ENCODE peak calls at places on chromosome 2, in four cellular contexts. U is PC-3, N is A549, P is astrocyte. Y is an unnamed sample.

GRCh38 chr2:99926986-99927385 is 215.4 kb downstream of the AFF3 start:
- DNase-seq in U (no peak), N (no peak), P (peak), Y (no peak)

GRCh38 chr2:27943138-27943537 is 52.6 kb downstream of the BABAM2 start:
- DNase-seq in U (no peak), N (no peak), P (no peak), Y (no peak)

GRCh38 chr2:51387235-51387634 is 355.3 kb upstream of the NRXN1 start:
- DNase-seq in U (no peak), N (no peak), P (peak), Y (no peak)

GRCh38 chr2:238669581-238670340 is 178.1 kb upstream of the TWIST2 start:
- DNase-seq in U (no peak), N (no peak), P (peak), Y (no peak)

GRCh38 chr2:8564475-8564874 is 117.4 kb upstream of the ID2 start:
- DNase-seq in U (no peak), N (no peak), P (no peak), Y (no peak)

GRCh38 chr2:100561191-100561590 is 1.6 kb upstream of the PDCL3 start:
- DNase-seq in U (peak), N (no peak), P (no peak), Y (no peak)

GRCh38 chr2:38377501-38378258 is 607 bp upstream of the ATL2 start:
- DNase-seq in U (peak), N (peak), P (peak), Y (peak)

GRCh38 chr2:20172273-20173052 is 52.5 kb downstream of the SDC1 start:
- DNase-seq in U (no peak), N (no peak), P (no peak), Y (no peak)

GRCh38 chr2:1140389-1141003 is 189.8 kb downstream of the SNTG2 start:
- DNase-seq in U (peak), N (peak), P (no peak), Y (no peak)

GRCh38 chr2:134365356-134365755 is 111.5 kb downstream of the MGAT5 start:
- DNase-seq in U (peak), N (peak), P (no peak), Y (no peak)

GRCh38 chr2:168174761-168175160 is 72.6 kb downstream of the STK39 start:
- DNase-seq in U (no peak), N (no peak), P (no peak), Y (no peak)

GRCh38 chr2:39008663-39009062 is 112.2 kb downstream of the SOS1 start:
- DNase-seq in U (no peak), N (no peak), P (peak), Y (no peak)

GRCh38 chr2:127196998-127197397 is 23.1 kb downstream of the CYP27C1 start:
- DNase-seq in U (peak), N (peak), P (no peak), Y (peak)

GRCh38 chr2:74882299-74882687 is 48.4 kb downstream of the HK2 start:
- DNase-seq in U (no peak), N (no peak), P (no peak), Y (no peak)

GRCh38 chr2:134141598-134142340 is 112.1 kb upstream of the MGAT5 start:
- DNase-seq in U (no peak), N (no peak), P (no peak), Y (no peak)

GRCh38 chr2:233281553-233281952 is 26.1 kb upstream of the SAG start:
- DNase-seq in U (no peak), N (no peak), P (no peak), Y (no peak)

GRCh38 chr2:86370579-86370978 is 33.2 kb upstream of the REEP1 start:
- DNase-seq in U (no peak), N (no peak), P (no peak), Y (no peak)

GRCh38 chr2:105183555-105184323 is 57.8 kb upstream of the GPR45 start:
- DNase-seq in U (no peak), N (no peak), P (no peak), Y (no peak)

GRCh38 chr2:101833890-101834523 is 136.5 kb downstream of the MAP4K4 start:
- DNase-seq in U (no peak), N (no peak), P (no peak), Y (no peak)

GRCh38 chr2:25420820-25421237 is 79.1 kb upstream of the DNMT3A start:
- DNase-seq in U (no peak), N (no peak), P (no peak), Y (no peak)

GRCh38 chr2:11851881-11852280 is 105.4 kb downstream of the LPIN1 start:
- DNase-seq in U (no peak), N (no peak), P (no peak), Y (no peak)

GRCh38 chr2:9970386-9971044 is 19.0 kb downstream of the GRHL1 start:
- DNase-seq in U (no peak), N (no peak), P (no peak), Y (no peak)

GRCh38 chr2:70706026-70706795 is 61.8 kb downstream of the ADD2 start:
- DNase-seq in U (no peak), N (no peak), P (no peak), Y (no peak)

GRCh38 chr2:232488097-232488711 is 570 bp upstream of the ECEL1 start:
- DNase-seq in U (no peak), N (no peak), P (no peak), Y (no peak)

GRCh38 chr2:197596751-197597150 is 78.6 kb downstream of the RFTN2 start:
- DNase-seq in U (no peak), N (no peak), P (no peak), Y (no peak)

GRCh38 chr2:220165401-220165800 is 538.0 kb downstream of the SLC4A3 start:
- DNase-seq in U (peak), N (peak), P (no peak), Y (peak)

GRCh38 chr2:1300284-1300683 is 113.0 kb upstream of the TPO start:
- DNase-seq in U (no peak), N (no peak), P (no peak), Y (no peak)

GRCh38 chr2:174059875-174060226 is 94.7 kb upstream of the SP3 start:
- DNase-seq in U (peak), N (no peak), P (peak), Y (peak)

GRCh38 chr2:41735446-41735845 is 312.4 kb upstream of the PKDCC start:
- DNase-seq in U (no peak), N (peak), P (no peak), Y (peak)

GRCh38 chr2:123165616-123166015 is 859.5 kb upstream of the CNTNAP5 start:
- DNase-seq in U (no peak), N (no peak), P (no peak), Y (no peak)

GRCh38 chr2:236284208-236284607 is 20.0 kb upstream of the ASB18 start:
- DNase-seq in U (no peak), N (no peak), P (no peak), Y (no peak)

GRCh38 chr2:10911291-10912075 is at the start of gene KCNF1:
- DNase-seq in U (peak), N (peak), P (peak), Y (peak)

GRCh38 chr2:233436691-233437438 is 82.6 kb downstream of the DGKD start:
- DNase-seq in U (no peak), N (no peak), P (no peak), Y (no peak)

GRCh38 chr2:182416191-182416590 is 10.6 kb downstream of the PDE1A start:
- DNase-seq in U (no peak), N (no peak), P (no peak), Y (no peak)

GRCh38 chr2:162795312-162795711 is 43.3 kb downstream of the KCNH7 start:
- DNase-seq in U (peak), N (peak), P (no peak), Y (no peak)

GRCh38 chr2:220847587-220847986 is 724.5 kb downstream of the EPHA4 start:
- DNase-seq in U (peak), N (peak), P (peak), Y (peak)

GRCh38 chr2:119402106-119402505 is 29.5 kb upstream of the TMEM37 start:
- DNase-seq in U (no peak), N (no peak), P (no peak), Y (no peak)

GRCh38 chr2:179277429-179278196 is 13.0 kb upstream of the SESTD1 start:
- DNase-seq in U (no peak), N (no peak), P (no peak), Y (no peak)

GRCh38 chr2:179275280-179276013 is 10.8 kb upstream of the SESTD1 start:
- DNase-seq in U (no peak), N (peak), P (no peak), Y (no peak)

GRCh38 chr2:179273461-179273962 is 8.9 kb upstream of the SESTD1 start:
- DNase-seq in U (no peak), N (no peak), P (no peak), Y (no peak)

GRCh38 chr2:179272406-179273192 is 8.0 kb upstream of the SESTD1 start:
- DNase-seq in U (peak), N (peak), P (peak), Y (peak)

DNA sequence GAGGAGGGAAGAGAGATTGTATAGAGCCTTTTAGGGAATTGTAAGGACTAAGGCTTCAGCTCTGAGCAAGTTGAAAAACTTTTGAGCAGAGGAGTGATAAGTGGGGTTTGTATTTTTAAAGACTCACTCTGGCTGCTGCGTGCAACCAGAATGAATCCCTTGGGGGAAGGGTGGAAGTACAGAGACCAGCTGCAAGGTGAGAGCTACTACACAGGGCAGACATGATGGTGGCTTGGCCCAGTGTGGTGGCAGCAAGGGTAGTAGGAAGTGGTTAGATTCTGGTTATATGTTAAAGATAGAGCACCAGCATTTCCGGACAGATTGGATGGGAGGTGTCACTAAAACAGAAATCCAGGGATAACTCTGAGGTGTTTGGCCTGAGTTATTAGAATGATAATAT is 10.1 kb upstream of the SESTD1 start:
- DNase-seq in U (no peak), N (no peak), P (no peak), Y (peak)
- H3K27ac ChIP-seq in U (no peak), N (no peak), P (no peak), Y (no peak)

DNA sequence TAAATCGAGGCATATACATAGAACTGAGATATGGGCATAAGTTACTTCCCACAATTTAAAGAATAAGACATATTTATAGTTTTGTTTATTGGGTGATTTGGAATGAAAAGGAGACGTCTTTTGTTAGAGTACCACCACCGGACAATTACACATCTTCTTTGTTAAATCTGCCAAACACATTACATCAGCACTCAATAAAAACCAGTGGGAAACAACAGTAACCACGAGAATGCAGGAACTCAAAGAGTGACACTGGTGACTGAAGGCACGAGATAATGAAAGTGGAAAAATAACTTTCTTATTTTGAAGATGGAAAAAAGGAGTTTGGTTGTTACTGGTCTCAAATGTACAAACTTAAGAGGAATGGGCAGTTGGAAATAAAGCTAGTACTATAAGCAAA is 92.7 kb upstream of the TFCP2L1 start:
- DNase-seq in U (no peak), N (no peak), P (peak), Y (no peak)
- H3K27ac ChIP-seq in U (peak), N (no peak), P (peak), Y (no peak)

GRCh38 chr2:173032032-173032431 is 43.6 kb upstream of the MAP3K20 start:
- DNase-seq in U (no peak), N (no peak), P (no peak), Y (no peak)

GRCh38 chr2:173037245-173038106 is 38.2 kb upstream of the MAP3K20 start:
- DNase-seq in U (no peak), N (no peak), P (no peak), Y (no peak)

GRCh38 chr2:173033080-173033479 is 42.6 kb upstream of the MAP3K20 start:
- DNase-seq in U (no peak), N (no peak), P (no peak), Y (no peak)

GRCh38 chr2:173030541-173031485 is 44.8 kb upstream of the MAP3K20 start:
- DNase-seq in U (no peak), N (no peak), P (no peak), Y (no peak)

DNA sequence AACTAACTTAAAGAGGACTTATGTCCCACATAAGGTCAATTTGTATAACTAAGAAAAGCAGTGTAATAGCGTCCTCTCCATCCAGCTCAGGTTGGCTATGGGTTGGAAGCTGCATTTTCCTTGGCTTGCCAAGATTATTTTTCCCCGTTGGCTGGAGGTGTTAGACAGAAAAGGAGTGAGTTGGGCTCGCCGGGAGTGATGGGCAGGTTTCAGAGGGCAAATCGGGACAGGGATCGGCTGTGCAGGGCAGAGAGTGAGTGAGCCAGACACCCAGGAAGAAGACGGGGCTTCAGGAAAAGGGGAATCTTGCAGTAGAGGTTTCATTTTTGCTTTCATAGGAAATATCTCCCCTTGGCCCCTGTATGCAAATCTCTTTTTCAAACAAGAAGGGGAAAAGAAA is 41.5 kb upstream of the MAP3K20 start:
- DNase-seq in U (no peak), N (no peak), P (no peak), Y (no peak)
- H3K27ac ChIP-seq in U (no peak), N (peak), P (no peak), Y (no peak)

DNA sequence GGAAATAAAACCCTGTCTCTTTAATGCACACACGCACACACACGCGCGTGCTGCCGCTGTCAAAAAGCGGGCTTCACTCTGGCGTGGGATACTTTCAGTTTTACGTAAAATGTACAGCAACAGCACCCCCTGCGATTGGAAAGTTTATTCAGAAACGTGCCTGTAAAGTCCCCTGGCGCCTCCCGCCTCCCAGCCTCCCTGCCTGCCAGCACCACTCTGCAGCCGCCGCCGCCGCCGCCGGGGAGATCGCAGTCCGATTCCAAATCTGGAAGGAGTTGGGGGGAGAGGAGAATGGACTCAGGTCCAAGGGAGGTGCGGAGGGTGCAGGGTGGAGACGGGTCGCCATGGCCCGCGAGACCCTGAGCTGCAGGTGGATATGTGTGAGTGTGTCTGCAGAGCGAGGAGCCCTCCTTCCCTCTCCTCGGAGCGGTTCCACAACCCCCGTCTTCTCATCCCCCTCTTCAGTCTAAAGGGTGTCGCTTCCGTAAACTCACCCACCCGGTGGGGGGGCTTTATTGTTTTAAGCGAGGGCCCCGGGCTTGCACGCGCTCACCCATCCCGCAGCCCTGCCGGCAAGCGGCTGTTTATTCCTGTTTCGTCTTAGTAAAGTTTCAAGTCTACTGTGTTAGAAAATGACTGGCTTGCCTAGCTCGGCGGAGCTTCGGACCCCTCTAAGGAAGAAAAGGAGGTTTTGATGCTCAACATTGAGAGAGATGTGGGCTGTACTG is 1.8 kb upstream of the BCL11A start:
- DNase-seq in U (peak), N (peak), P (peak), Y (peak)
- H3K27ac ChIP-seq in U (no peak), N (no peak), P (no peak), Y (no peak)

GRCh38 chr2:68740184-68740914 is 5.7 kb downstream of the ARHGAP25 start:
- DNase-seq in U (no peak), N (no peak), P (peak), Y (no peak)

GRCh38 chr2:68741805-68742306 is 7.2 kb downstream of the ARHGAP25 start:
- DNase-seq in U (peak), N (no peak), P (no peak), Y (no peak)

GRCh38 chr2:68737717-68738116 is 3.1 kb downstream of the ARHGAP25 start:
- DNase-seq in U (no peak), N (no peak), P (no peak), Y (no peak)

GRCh38 chr2:68741238-68741637 is 6.6 kb downstream of the ARHGAP25 start:
- DNase-seq in U (no peak), N (no peak), P (peak), Y (no peak)

GRCh38 chr2:68739261-68740183 is 4.9 kb downstream of the ARHGAP25 start:
- DNase-seq in U (no peak), N (no peak), P (no peak), Y (peak)
- H3K27ac ChIP-seq in U (no peak), N (no peak), P (no peak), Y (no peak)

DNA sequence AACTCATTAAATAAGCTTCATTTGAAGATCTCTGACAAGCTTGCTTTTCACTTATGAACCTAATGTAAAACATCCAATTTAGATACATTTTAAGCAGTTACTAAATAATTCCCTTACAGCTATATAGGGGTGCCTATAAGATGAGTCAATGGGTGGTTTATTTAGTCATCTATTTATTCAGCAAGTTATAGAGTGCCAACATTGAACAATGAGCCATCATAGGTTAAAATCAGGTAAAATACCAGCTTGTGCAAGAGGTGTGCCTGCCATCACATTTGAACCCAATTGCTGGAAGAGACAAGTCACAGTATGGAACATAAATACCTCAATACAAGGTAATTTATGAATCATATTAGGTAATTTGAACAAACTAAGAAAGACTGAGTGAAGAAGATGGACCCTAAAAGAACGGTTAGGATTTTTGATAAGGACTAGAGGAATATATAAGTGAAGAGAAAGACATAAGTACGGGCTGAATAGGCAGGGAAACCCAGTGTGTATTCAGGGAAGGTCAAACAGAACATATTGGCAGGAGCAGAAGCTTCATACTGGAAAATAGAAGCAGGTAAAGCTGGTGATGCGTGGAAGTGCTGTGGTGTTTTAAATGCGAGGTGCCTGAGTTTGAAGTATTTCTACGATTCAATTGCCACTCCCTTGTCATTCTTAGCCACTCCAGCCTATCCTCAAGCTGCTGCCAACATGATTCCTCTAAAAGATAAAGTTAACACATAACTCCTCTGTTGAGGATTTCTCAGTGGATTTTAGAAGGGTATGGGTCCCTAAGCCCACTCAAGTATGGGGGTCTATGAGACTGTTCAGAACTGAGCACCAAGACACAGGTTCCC is 18.9 kb upstream of the STAT4 start:
- DNase-seq in U (peak), N (peak), P (no peak), Y (no peak)
- H3K27ac ChIP-seq in U (peak), N (peak), P (no peak), Y (no peak)

Y was measured in SJCRH30.